ENCODE peak calls at places on chromosomes 2 and 18, in ten cellular contexts. One of them, this sample, is unnamed.
A peak's percentile ranks its signal among the peaks of the same experiment; 100 is the strongest.

GRCh38 chr2:190979906-190980629 is 33.9 kb downstream of the STAT1 start:
- DNase-seq in mammary epithelial cell: no peak
- DNase-seq in ovary: peak; percentile 84
- DNase-seq in neural crest cell: no peak
- DNase-seq in lower leg skin: peak; percentile 88
- DNase-seq in LNCaP clone FGC: no peak
- DNase-seq in AG09319: no peak
- DNase-seq in heart left ventricle: peak; percentile 84
- DNase-seq in GM13977: no peak
- DNase-seq in omental fat pad: no peak
- DNase-seq in this sample: peak; percentile 65

GRCh38 chr18:55097406-55098170 is 138.3 kb upstream of the CCDC68 start:
- DNase-seq in mammary epithelial cell: no peak
- DNase-seq in ovary: no peak
- DNase-seq in neural crest cell: no peak
- DNase-seq in lower leg skin: no peak
- DNase-seq in LNCaP clone FGC: no peak
- DNase-seq in AG09319: no peak
- DNase-seq in heart left ventricle: no peak
- DNase-seq in GM13977: no peak
- DNase-seq in omental fat pad: no peak
- DNase-seq in this sample: no peak

GRCh38 chr2:177611310-177611886 is 218.8 kb downstream of the AGPS start:
- DNase-seq in mammary epithelial cell: no peak
- DNase-seq in ovary: no peak
- DNase-seq in neural crest cell: no peak
- DNase-seq in lower leg skin: no peak
- DNase-seq in LNCaP clone FGC: no peak
- DNase-seq in AG09319: no peak
- DNase-seq in heart left ventricle: no peak
- DNase-seq in GM13977: no peak
- DNase-seq in omental fat pad: no peak
- DNase-seq in this sample: no peak

GRCh38 chr2:46915281-46915810 is at the start of gene MCFD2:
- DNase-seq in mammary epithelial cell: peak; percentile 12
- DNase-seq in ovary: no peak
- DNase-seq in neural crest cell: no peak
- DNase-seq in lower leg skin: peak; percentile 91
- DNase-seq in LNCaP clone FGC: no peak
- DNase-seq in AG09319: no peak
- DNase-seq in heart left ventricle: peak; percentile 84
- DNase-seq in GM13977: no peak
- DNase-seq in omental fat pad: no peak
- DNase-seq in this sample: no peak

GRCh38 chr2:94956797-94957391 is 68.6 kb upstream of the MAL start:
- DNase-seq in mammary epithelial cell: peak; percentile 19
- DNase-seq in ovary: no peak
- DNase-seq in neural crest cell: peak; percentile 30
- DNase-seq in lower leg skin: no peak
- DNase-seq in LNCaP clone FGC: no peak
- DNase-seq in AG09319: no peak
- DNase-seq in heart left ventricle: no peak
- DNase-seq in GM13977: peak; percentile 54
- DNase-seq in omental fat pad: no peak
- DNase-seq in this sample: peak; percentile 51

GRCh38 chr2:100823665-100824438 is 3.9 kb downstream of the NPAS2 start:
- DNase-seq in mammary epithelial cell: no peak
- DNase-seq in ovary: no peak
- DNase-seq in neural crest cell: no peak
- DNase-seq in lower leg skin: no peak
- DNase-seq in LNCaP clone FGC: no peak
- DNase-seq in AG09319: no peak
- DNase-seq in heart left ventricle: no peak
- DNase-seq in GM13977: no peak
- DNase-seq in omental fat pad: no peak
- DNase-seq in this sample: no peak

GRCh38 chr2:14148186-14148585 is 484.3 kb upstream of the LRATD1 start:
- DNase-seq in mammary epithelial cell: no peak
- DNase-seq in ovary: no peak
- DNase-seq in neural crest cell: no peak
- DNase-seq in lower leg skin: no peak
- DNase-seq in LNCaP clone FGC: no peak
- DNase-seq in AG09319: no peak
- DNase-seq in heart left ventricle: no peak
- DNase-seq in GM13977: no peak
- DNase-seq in omental fat pad: no peak
- DNase-seq in this sample: no peak

GRCh38 chr18:38297910-38298309 is 732.3 kb upstream of the CELF4 start:
- DNase-seq in mammary epithelial cell: no peak
- DNase-seq in ovary: no peak
- DNase-seq in neural crest cell: no peak
- DNase-seq in lower leg skin: no peak
- DNase-seq in LNCaP clone FGC: no peak
- DNase-seq in AG09319: no peak
- DNase-seq in heart left ventricle: no peak
- DNase-seq in GM13977: no peak
- DNase-seq in omental fat pad: no peak
- DNase-seq in this sample: no peak

GRCh38 chr2:54422072-54422581 is 34.0 kb upstream of the SPTBN1 start:
- DNase-seq in mammary epithelial cell: no peak
- DNase-seq in ovary: no peak
- DNase-seq in neural crest cell: no peak
- DNase-seq in lower leg skin: no peak
- DNase-seq in LNCaP clone FGC: no peak
- DNase-seq in AG09319: no peak
- DNase-seq in heart left ventricle: no peak
- DNase-seq in GM13977: no peak
- DNase-seq in omental fat pad: no peak
- DNase-seq in this sample: no peak

GRCh38 chr2:159129807-159130206 is 156.7 kb downstream of the WDSUB1 start:
- DNase-seq in mammary epithelial cell: no peak
- DNase-seq in ovary: no peak
- DNase-seq in neural crest cell: no peak
- DNase-seq in lower leg skin: no peak
- DNase-seq in LNCaP clone FGC: no peak
- DNase-seq in AG09319: no peak
- DNase-seq in heart left ventricle: peak; percentile 69
- DNase-seq in GM13977: no peak
- DNase-seq in omental fat pad: no peak
- DNase-seq in this sample: no peak

GRCh38 chr2:99066602-99067001 is 74.9 kb upstream of the C2orf15 start:
- DNase-seq in mammary epithelial cell: peak; percentile 46
- DNase-seq in ovary: no peak
- DNase-seq in neural crest cell: no peak
- DNase-seq in lower leg skin: no peak
- DNase-seq in LNCaP clone FGC: peak; percentile 11
- DNase-seq in AG09319: peak; percentile 8
- DNase-seq in heart left ventricle: no peak
- DNase-seq in GM13977: peak; percentile 48
- DNase-seq in omental fat pad: no peak
- DNase-seq in this sample: peak; percentile 20

GRCh38 chr18:28178720-28179119 is 1.8 kb upstream of the CDH2 start:
- DNase-seq in mammary epithelial cell: no peak
- DNase-seq in ovary: no peak
- DNase-seq in neural crest cell: no peak
- DNase-seq in lower leg skin: no peak
- DNase-seq in LNCaP clone FGC: no peak
- DNase-seq in AG09319: no peak
- DNase-seq in heart left ventricle: no peak
- DNase-seq in GM13977: no peak
- DNase-seq in omental fat pad: no peak
- DNase-seq in this sample: no peak

GRCh38 chr18:42513416-42513815 is 558.4 kb downstream of the PIK3C3 start:
- DNase-seq in mammary epithelial cell: no peak
- DNase-seq in ovary: no peak
- DNase-seq in neural crest cell: no peak
- DNase-seq in lower leg skin: no peak
- DNase-seq in LNCaP clone FGC: no peak
- DNase-seq in AG09319: no peak
- DNase-seq in heart left ventricle: no peak
- DNase-seq in GM13977: no peak
- DNase-seq in omental fat pad: no peak
- DNase-seq in this sample: no peak

GRCh38 chr2:6812857-6813530 is 52.7 kb downstream of the CMPK2 start:
- DNase-seq in mammary epithelial cell: no peak
- DNase-seq in ovary: no peak
- DNase-seq in neural crest cell: no peak
- DNase-seq in lower leg skin: no peak
- DNase-seq in LNCaP clone FGC: no peak
- DNase-seq in AG09319: no peak
- DNase-seq in heart left ventricle: no peak
- DNase-seq in GM13977: no peak
- DNase-seq in omental fat pad: no peak
- DNase-seq in this sample: no peak

GRCh38 chr2:102601730-102602129 is 17.6 kb upstream of the SLC9A2 start:
- DNase-seq in mammary epithelial cell: no peak
- DNase-seq in ovary: no peak
- DNase-seq in neural crest cell: no peak
- DNase-seq in lower leg skin: no peak
- DNase-seq in LNCaP clone FGC: no peak
- DNase-seq in AG09319: no peak
- DNase-seq in heart left ventricle: no peak
- DNase-seq in GM13977: no peak
- DNase-seq in omental fat pad: no peak
- DNase-seq in this sample: no peak

GRCh38 chr2:102604754-102605153 is 14.6 kb upstream of the SLC9A2 start:
- DNase-seq in mammary epithelial cell: no peak
- DNase-seq in ovary: no peak
- DNase-seq in neural crest cell: no peak
- DNase-seq in lower leg skin: no peak
- DNase-seq in LNCaP clone FGC: no peak
- DNase-seq in AG09319: no peak
- DNase-seq in heart left ventricle: no peak
- DNase-seq in GM13977: no peak
- DNase-seq in omental fat pad: no peak
- DNase-seq in this sample: no peak

GRCh38 chr2:102603904-102604303 is 15.4 kb upstream of the SLC9A2 start:
- DNase-seq in mammary epithelial cell: no peak
- DNase-seq in ovary: no peak
- DNase-seq in neural crest cell: no peak
- DNase-seq in lower leg skin: no peak
- DNase-seq in LNCaP clone FGC: no peak
- DNase-seq in AG09319: no peak
- DNase-seq in heart left ventricle: no peak
- DNase-seq in GM13977: no peak
- DNase-seq in omental fat pad: no peak
- DNase-seq in this sample: no peak

GRCh38 chr2:102597788-102598187 is 21.6 kb upstream of the SLC9A2 start:
- DNase-seq in mammary epithelial cell: no peak
- DNase-seq in ovary: no peak
- DNase-seq in neural crest cell: no peak
- DNase-seq in lower leg skin: no peak
- DNase-seq in LNCaP clone FGC: no peak
- DNase-seq in AG09319: no peak
- DNase-seq in heart left ventricle: no peak
- DNase-seq in GM13977: no peak
- DNase-seq in omental fat pad: no peak
- DNase-seq in this sample: no peak

DNA sequence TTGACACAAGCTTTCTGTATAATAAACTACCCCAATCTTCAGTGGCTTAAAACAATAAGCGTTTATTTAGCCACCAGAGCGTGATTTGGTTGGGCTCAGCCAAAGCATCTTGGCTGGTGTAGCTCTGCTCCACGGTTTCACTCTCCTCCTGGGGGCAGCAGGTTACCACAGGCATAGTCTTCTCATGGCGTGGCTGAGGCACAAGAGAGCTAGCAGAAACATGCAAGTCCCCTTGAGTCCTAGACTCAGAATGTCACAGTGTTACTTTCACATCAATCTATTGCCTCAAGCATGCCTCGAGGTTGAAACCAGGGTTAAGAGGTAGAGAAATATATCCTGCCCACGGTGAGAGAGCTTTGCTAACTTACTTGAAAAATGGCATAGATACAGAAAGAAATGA is 19.9 kb upstream of the SLC9A2 start:
- DNase-seq in mammary epithelial cell: no peak
- DNase-seq in ovary: no peak
- DNase-seq in neural crest cell: no peak
- DNase-seq in lower leg skin: no peak
- DNase-seq in LNCaP clone FGC: no peak
- DNase-seq in AG09319: no peak
- DNase-seq in heart left ventricle: no peak
- DNase-seq in GM13977: no peak
- DNase-seq in omental fat pad: no peak
- DNase-seq in this sample: no peak
- TF ChIP-seq CTCF in mammary epithelial cell: peak; percentile 40
- TF ChIP-seq CTCF in ovary: no peak
- TF ChIP-seq CTCF in neural crest cell: no peak
- TF ChIP-seq CTCF in lower leg skin: no peak
- TF ChIP-seq CTCF in LNCaP clone FGC: no peak
- TF ChIP-seq CTCF in AG09319: no peak
- TF ChIP-seq CTCF in heart left ventricle: no peak
- TF ChIP-seq CTCF in GM13977: no peak
- TF ChIP-seq CTCF in omental fat pad: no peak
- TF ChIP-seq CTCF in this sample: no peak

DNA sequence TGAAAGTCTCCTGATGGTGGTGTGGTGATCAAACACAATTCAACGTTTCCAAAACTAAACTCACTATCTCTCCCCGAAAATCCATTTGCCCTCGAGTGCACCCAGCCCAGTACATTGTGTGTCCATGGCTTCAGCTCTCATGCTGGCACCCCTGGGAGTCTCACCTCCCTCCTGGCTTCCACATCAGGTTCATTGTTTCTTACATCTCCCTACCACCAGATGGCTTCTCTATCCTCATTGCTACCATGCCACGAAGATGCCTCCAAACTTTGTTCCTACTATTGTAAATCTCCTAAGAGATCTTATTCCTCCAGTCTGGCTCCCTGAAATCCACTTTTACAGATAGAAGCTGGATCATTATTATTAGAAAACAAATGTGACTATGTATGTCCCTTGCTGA is 197.0 kb downstream of the MYT1L start:
- DNase-seq in mammary epithelial cell: no peak
- DNase-seq in ovary: no peak
- DNase-seq in neural crest cell: no peak
- DNase-seq in lower leg skin: no peak
- DNase-seq in LNCaP clone FGC: no peak
- DNase-seq in AG09319: no peak
- DNase-seq in heart left ventricle: no peak
- DNase-seq in GM13977: no peak
- DNase-seq in omental fat pad: no peak
- DNase-seq in this sample: no peak
- TF ChIP-seq CTCF in mammary epithelial cell: no peak
- TF ChIP-seq CTCF in ovary: no peak
- TF ChIP-seq CTCF in neural crest cell: no peak
- TF ChIP-seq CTCF in lower leg skin: no peak
- TF ChIP-seq CTCF in LNCaP clone FGC: no peak
- TF ChIP-seq CTCF in AG09319: no peak
- TF ChIP-seq CTCF in heart left ventricle: peak; percentile 14
- TF ChIP-seq CTCF in GM13977: no peak
- TF ChIP-seq CTCF in omental fat pad: no peak
- TF ChIP-seq CTCF in this sample: no peak

GRCh38 chr2:12300019-12300602 is 416.6 kb upstream of the TRIB2 start:
- DNase-seq in mammary epithelial cell: peak; percentile 56
- DNase-seq in ovary: no peak
- DNase-seq in neural crest cell: no peak
- DNase-seq in lower leg skin: no peak
- DNase-seq in LNCaP clone FGC: no peak
- DNase-seq in AG09319: no peak
- DNase-seq in heart left ventricle: no peak
- DNase-seq in GM13977: no peak
- DNase-seq in omental fat pad: no peak
- DNase-seq in this sample: no peak
- TF ChIP-seq CTCF in mammary epithelial cell: no peak
- TF ChIP-seq CTCF in ovary: no peak
- TF ChIP-seq CTCF in neural crest cell: no peak
- TF ChIP-seq CTCF in lower leg skin: no peak
- TF ChIP-seq CTCF in LNCaP clone FGC: no peak
- TF ChIP-seq CTCF in AG09319: no peak
- TF ChIP-seq CTCF in heart left ventricle: no peak
- TF ChIP-seq CTCF in GM13977: no peak
- TF ChIP-seq CTCF in omental fat pad: no peak
- TF ChIP-seq CTCF in this sample: no peak

GRCh38 chr18:2083691-2084090 is 487.6 kb downstream of the METTL4 start:
- DNase-seq in mammary epithelial cell: peak; percentile 37
- DNase-seq in ovary: no peak
- DNase-seq in neural crest cell: no peak
- DNase-seq in lower leg skin: no peak
- DNase-seq in LNCaP clone FGC: no peak
- DNase-seq in AG09319: no peak
- DNase-seq in heart left ventricle: no peak
- DNase-seq in GM13977: no peak
- DNase-seq in omental fat pad: no peak
- DNase-seq in this sample: peak; percentile 10
- TF ChIP-seq CTCF in mammary epithelial cell: peak; percentile 90
- TF ChIP-seq CTCF in ovary: no peak
- TF ChIP-seq CTCF in neural crest cell: peak; percentile 44
- TF ChIP-seq CTCF in lower leg skin: no peak
- TF ChIP-seq CTCF in LNCaP clone FGC: peak; percentile 45
- TF ChIP-seq CTCF in AG09319: no peak
- TF ChIP-seq CTCF in heart left ventricle: no peak
- TF ChIP-seq CTCF in GM13977: no peak
- TF ChIP-seq CTCF in omental fat pad: no peak
- TF ChIP-seq CTCF in this sample: no peak